ENCODE peak calls at places on chromosomes 4 and X, in eight cellular contexts. One of them, this sample, is unnamed.

GRCh38 chr4:87819281-87819919 is 13.4 kb upstream of the MEPE start:
- DNase-seq in HepG2: peak; percentile 9
- DNase-seq in GM12891: no peak
- DNase-seq in right lobe of liver: no peak
- DNase-seq in lower leg skin: no peak
- DNase-seq in GM12878: no peak
- DNase-seq in NB4: no peak
- DNase-seq in prostate gland: no peak
- DNase-seq in this sample: no peak

GRCh38 chrX:137574784-137575298 is 8.9 kb downstream of the ZIC3 start:
- DNase-seq in right lobe of liver: no peak
- DNase-seq in NB4: no peak
- DNase-seq in prostate gland: no peak
- DNase-seq in GM12891: no peak
- DNase-seq in lower leg skin: no peak
- DNase-seq in HepG2: no peak
- DNase-seq in GM12878: no peak
- DNase-seq in this sample: no peak

GRCh38 chrX:57241967-57242366 is 44.5 kb upstream of the FAAH2 start:
- DNase-seq in HepG2: no peak
- DNase-seq in GM12878: no peak
- DNase-seq in prostate gland: no peak
- DNase-seq in GM12891: no peak
- DNase-seq in NB4: no peak
- DNase-seq in lower leg skin: no peak
- DNase-seq in right lobe of liver: peak; percentile 15
- DNase-seq in this sample: no peak

GRCh38 chr4:145842224-145842887 is 96.3 kb downstream of the ZNF827 start:
- DNase-seq in prostate gland: no peak
- DNase-seq in GM12891: no peak
- DNase-seq in GM12878: no peak
- DNase-seq in NB4: no peak
- DNase-seq in HepG2: no peak
- DNase-seq in right lobe of liver: no peak
- DNase-seq in lower leg skin: no peak
- DNase-seq in this sample: no peak

GRCh38 chr4:74934822-74935326 is 2.0 kb downstream of the PARM1 start:
- DNase-seq in lower leg skin: no peak
- DNase-seq in prostate gland: no peak
- DNase-seq in HepG2: no peak
- DNase-seq in NB4: no peak
- DNase-seq in right lobe of liver: no peak
- DNase-seq in GM12891: no peak
- DNase-seq in GM12878: no peak
- DNase-seq in this sample: no peak

GRCh38 chrX:3094261-3094660 is 53.0 kb downstream of the ARSF start:
- DNase-seq in lower leg skin: no peak
- DNase-seq in prostate gland: no peak
- DNase-seq in GM12891: no peak
- DNase-seq in NB4: no peak
- DNase-seq in right lobe of liver: no peak
- DNase-seq in GM12878: no peak
- DNase-seq in HepG2: no peak
- DNase-seq in this sample: no peak

GRCh38 chr4:173195132-173195531 is 26.5 kb downstream of the GALNT7 start:
- DNase-seq in NB4: no peak
- DNase-seq in HepG2: no peak
- DNase-seq in prostate gland: no peak
- DNase-seq in right lobe of liver: no peak
- DNase-seq in GM12891: no peak
- DNase-seq in GM12878: no peak
- DNase-seq in lower leg skin: no peak
- DNase-seq in this sample: no peak

GRCh38 chrX:487836-488235 is 101.1 kb upstream of the PPP2R3B start:
- DNase-seq in prostate gland: no peak
- DNase-seq in right lobe of liver: no peak
- DNase-seq in HepG2: no peak
- DNase-seq in NB4: no peak
- DNase-seq in GM12891: no peak
- DNase-seq in GM12878: no peak
- DNase-seq in lower leg skin: no peak
- DNase-seq in this sample: no peak

GRCh38 chr4:83629945-83630684 is 94.2 kb downstream of the GPAT3 start:
- DNase-seq in prostate gland: no peak
- DNase-seq in right lobe of liver: no peak
- DNase-seq in lower leg skin: peak; percentile 48
- DNase-seq in GM12878: no peak
- DNase-seq in HepG2: no peak
- DNase-seq in NB4: peak; percentile 96
- DNase-seq in GM12891: no peak
- DNase-seq in this sample: no peak

GRCh38 chr4:183658362-183659028 is 490 bp downstream of the RWDD4 start:
- DNase-seq in prostate gland: no peak
- DNase-seq in lower leg skin: no peak
- DNase-seq in GM12891: peak; percentile 27
- DNase-seq in GM12878: no peak
- DNase-seq in HepG2: peak; percentile 37
- DNase-seq in NB4: peak; percentile 40
- DNase-seq in right lobe of liver: peak; percentile 70
- DNase-seq in this sample: no peak

GRCh38 chr4:184489771-184490170 is 15.4 kb upstream of the IRF2 start:
- DNase-seq in HepG2: no peak
- DNase-seq in GM12891: no peak
- DNase-seq in GM12878: no peak
- DNase-seq in prostate gland: no peak
- DNase-seq in lower leg skin: no peak
- DNase-seq in right lobe of liver: no peak
- DNase-seq in NB4: no peak
- DNase-seq in this sample: no peak

GRCh38 chrX:40140706-40141499 is 43.1 kb upstream of the BCOR start:
- DNase-seq in GM12878: no peak
- DNase-seq in HepG2: peak; percentile 56
- DNase-seq in NB4: no peak
- DNase-seq in GM12891: no peak
- DNase-seq in prostate gland: no peak
- DNase-seq in right lobe of liver: peak; percentile 65
- DNase-seq in lower leg skin: no peak
- DNase-seq in this sample: no peak

GRCh38 chr4:42627887-42628646 is 28.8 kb downstream of the ATP8A1 start:
- DNase-seq in GM12891: no peak
- DNase-seq in GM12878: peak; percentile 97
- DNase-seq in HepG2: no peak
- DNase-seq in right lobe of liver: no peak
- DNase-seq in prostate gland: no peak
- DNase-seq in NB4: peak; percentile 64
- DNase-seq in lower leg skin: no peak
- DNase-seq in this sample: no peak

GRCh38 chr4:119209077-119209476 is 3.4 kb upstream of the USP53 start:
- DNase-seq in prostate gland: no peak
- DNase-seq in GM12878: no peak
- DNase-seq in GM12891: no peak
- DNase-seq in NB4: peak; percentile 73
- DNase-seq in right lobe of liver: no peak
- DNase-seq in lower leg skin: peak; percentile 46
- DNase-seq in HepG2: peak; percentile 18
- DNase-seq in this sample: no peak

GRCh38 chr4:2742081-2742822 is 13.9 kb downstream of the TNIP2 start:
- DNase-seq in GM12891: no peak
- DNase-seq in HepG2: no peak
- DNase-seq in GM12878: no peak
- DNase-seq in NB4: no peak
- DNase-seq in prostate gland: no peak
- DNase-seq in lower leg skin: no peak
- DNase-seq in right lobe of liver: peak; percentile 43
- DNase-seq in this sample: no peak

GRCh38 chr4:5708171-5708828 is at the start of gene EVC2:
- DNase-seq in HepG2: no peak
- DNase-seq in prostate gland: peak; percentile 65
- DNase-seq in lower leg skin: no peak
- DNase-seq in right lobe of liver: no peak
- DNase-seq in GM12891: peak; percentile 42
- DNase-seq in GM12878: no peak
- DNase-seq in NB4: no peak
- DNase-seq in this sample: no peak

GRCh38 chr4:55637272-55637820 is 1.2 kb upstream of the NMU start:
- DNase-seq in NB4: no peak
- DNase-seq in right lobe of liver: no peak
- DNase-seq in GM12878: no peak
- DNase-seq in lower leg skin: no peak
- DNase-seq in GM12891: no peak
- DNase-seq in prostate gland: no peak
- DNase-seq in HepG2: no peak
- DNase-seq in this sample: no peak

GRCh38 chr4:145538636-145539035 is 57.0 kb downstream of the SMAD1 start:
- DNase-seq in NB4: no peak
- DNase-seq in GM12878: no peak
- DNase-seq in HepG2: no peak
- DNase-seq in lower leg skin: no peak
- DNase-seq in right lobe of liver: no peak
- DNase-seq in prostate gland: no peak
- DNase-seq in GM12891: no peak
- DNase-seq in this sample: no peak

GRCh38 chr4:6926681-6927478 is 17.3 kb downstream of the TBC1D14 start:
- DNase-seq in GM12878: no peak
- DNase-seq in lower leg skin: peak; percentile 63
- DNase-seq in GM12891: no peak
- DNase-seq in HepG2: peak; percentile 96
- DNase-seq in right lobe of liver: peak; percentile 92
- DNase-seq in prostate gland: peak; percentile 71
- DNase-seq in NB4: peak; percentile 66
- DNase-seq in this sample: no peak

GRCh38 chr4:89410687-89411086 is 103.1 kb upstream of the GPRIN3 start:
- DNase-seq in HepG2: no peak
- DNase-seq in NB4: no peak
- DNase-seq in prostate gland: no peak
- DNase-seq in right lobe of liver: no peak
- DNase-seq in GM12878: no peak
- DNase-seq in GM12891: no peak
- DNase-seq in lower leg skin: no peak
- DNase-seq in this sample: no peak

GRCh38 chr4:153291562-153291961 is 52.9 kb upstream of the MND1 start:
- DNase-seq in HepG2: no peak
- DNase-seq in right lobe of liver: no peak
- DNase-seq in GM12878: no peak
- DNase-seq in prostate gland: no peak
- DNase-seq in GM12891: no peak
- DNase-seq in lower leg skin: no peak
- DNase-seq in NB4: no peak
- DNase-seq in this sample: no peak

DNA sequence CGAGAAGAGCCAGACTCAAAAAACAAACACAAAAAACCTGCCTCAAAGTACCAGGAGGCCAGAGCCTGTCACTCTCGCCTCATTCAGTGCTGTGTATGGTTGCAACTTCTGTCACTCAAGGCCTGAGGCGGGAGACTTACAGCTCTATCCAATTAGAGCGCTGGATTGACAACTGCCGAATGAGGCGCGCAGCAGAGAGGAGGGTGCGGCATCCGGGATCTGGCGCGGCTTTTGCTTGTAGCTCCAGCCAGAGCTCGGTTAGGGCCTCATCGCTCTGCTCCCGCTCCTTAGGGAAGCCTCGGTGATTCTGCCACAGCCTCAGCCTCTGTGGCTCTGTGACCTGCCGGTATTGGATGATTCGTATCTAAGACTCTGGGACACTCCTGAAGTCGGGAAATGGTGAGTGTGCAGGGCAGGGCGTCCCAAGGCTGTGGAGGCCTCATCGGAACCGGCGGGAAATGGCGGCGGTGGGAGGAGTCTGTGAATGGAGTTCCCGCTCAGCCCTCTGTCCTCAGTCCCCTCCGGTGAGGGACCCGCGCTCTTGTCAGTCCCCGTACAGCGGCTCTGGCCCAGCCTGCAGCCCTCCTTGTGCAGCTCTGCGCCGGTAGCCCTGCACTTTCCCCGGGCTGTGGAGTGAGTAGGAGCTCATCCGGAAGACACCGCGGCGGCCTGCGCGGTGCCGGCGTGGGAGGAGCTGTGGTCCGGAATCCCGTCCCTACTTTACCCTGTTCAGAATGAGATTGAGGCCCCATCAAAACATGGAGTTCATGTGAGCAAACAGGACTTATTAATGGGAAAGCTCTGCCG is at the start of gene ZNF718:
- DNase-seq in HepG2: no peak
- DNase-seq in GM12891: peak; percentile 76
- DNase-seq in NB4: peak; percentile 98
- DNase-seq in GM12878: peak; percentile 95
- DNase-seq in right lobe of liver: peak; percentile 94
- DNase-seq in prostate gland: peak; percentile 95
- DNase-seq in lower leg skin: peak; percentile 94
- DNase-seq in this sample: peak; percentile 65
- TF ChIP-seq POLR2A in HepG2: no peak
- TF ChIP-seq POLR2A in GM12891: peak; percentile 95
- TF ChIP-seq POLR2A in NB4: peak; percentile 90
- TF ChIP-seq POLR2A in GM12878: peak; percentile 92
- TF ChIP-seq POLR2A in right lobe of liver: peak; percentile 82
- TF ChIP-seq POLR2A in prostate gland: peak; percentile 79
- TF ChIP-seq POLR2A in lower leg skin: no peak
- TF ChIP-seq POLR2A in this sample: peak; percentile 77

GRCh38 chr4:86593726-86594558 is at the start of gene PTPN13:
- DNase-seq in right lobe of liver: peak; percentile 92
- DNase-seq in GM12891: peak; percentile 74
- DNase-seq in lower leg skin: peak; percentile 95
- DNase-seq in prostate gland: peak; percentile 99
- DNase-seq in HepG2: peak; percentile 42
- DNase-seq in NB4: peak; percentile 99
- DNase-seq in GM12878: peak; percentile 84
- DNase-seq in this sample: peak; percentile 45
- TF ChIP-seq POLR2A in right lobe of liver: peak; percentile 45
- TF ChIP-seq POLR2A in GM12891: peak; percentile 79
- TF ChIP-seq POLR2A in lower leg skin: no peak
- TF ChIP-seq POLR2A in prostate gland: peak; percentile 96
- TF ChIP-seq POLR2A in HepG2: no peak
- TF ChIP-seq POLR2A in NB4: peak; percentile 72
- TF ChIP-seq POLR2A in GM12878: peak; percentile 79
- TF ChIP-seq POLR2A in this sample: peak; percentile 93

GRCh38 chr4:38099908-38100407 is 139.8 kb downstream of the PTTG2 start:
- DNase-seq in right lobe of liver: no peak
- DNase-seq in HepG2: no peak
- DNase-seq in prostate gland: no peak
- DNase-seq in NB4: no peak
- DNase-seq in GM12878: no peak
- DNase-seq in GM12891: no peak
- DNase-seq in lower leg skin: no peak
- DNase-seq in this sample: no peak
- TF ChIP-seq POLR2A in right lobe of liver: no peak
- TF ChIP-seq POLR2A in HepG2: no peak
- TF ChIP-seq POLR2A in prostate gland: no peak
- TF ChIP-seq POLR2A in NB4: no peak
- TF ChIP-seq POLR2A in GM12878: no peak
- TF ChIP-seq POLR2A in GM12891: no peak
- TF ChIP-seq POLR2A in lower leg skin: no peak
- TF ChIP-seq POLR2A in this sample: no peak

DNA sequence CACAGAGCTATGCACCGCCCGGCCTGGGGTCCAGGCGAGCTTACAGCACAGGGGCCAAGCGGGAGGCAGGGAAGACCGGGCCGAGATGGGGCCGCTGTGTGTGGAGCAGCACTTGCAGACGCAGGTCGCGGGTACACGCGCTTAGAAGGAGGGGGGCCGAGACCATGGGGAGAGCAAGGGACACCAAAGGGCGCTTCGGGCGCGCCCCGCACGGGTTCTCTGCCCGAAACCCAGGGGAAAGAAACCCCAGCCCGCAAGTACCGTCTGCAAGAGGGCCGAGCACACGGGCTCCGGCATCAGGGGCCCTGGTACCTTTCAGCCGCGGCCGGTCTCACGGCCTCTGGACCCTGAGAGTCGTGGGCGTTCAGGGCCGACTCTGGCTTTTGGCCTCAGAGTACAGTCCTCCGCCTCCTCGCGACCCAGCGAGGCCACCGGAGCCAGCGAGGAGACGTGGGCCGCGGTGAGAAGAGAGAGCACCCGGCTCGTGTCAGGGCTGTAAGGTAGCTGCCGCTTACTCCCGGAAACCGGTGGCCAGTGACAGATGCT is 337 bp downstream of the EOLA2 start:
- DNase-seq in GM12878: no peak
- DNase-seq in lower leg skin: no peak
- DNase-seq in right lobe of liver: no peak
- DNase-seq in HepG2: no peak
- DNase-seq in GM12891: no peak
- DNase-seq in prostate gland: no peak
- DNase-seq in NB4: peak; percentile 27
- DNase-seq in this sample: no peak
- TF ChIP-seq POLR2A in GM12878: peak; percentile 88
- TF ChIP-seq POLR2A in lower leg skin: no peak
- TF ChIP-seq POLR2A in right lobe of liver: peak; percentile 65
- TF ChIP-seq POLR2A in HepG2: peak; percentile 67
- TF ChIP-seq POLR2A in GM12891: peak; percentile 81
- TF ChIP-seq POLR2A in prostate gland: no peak
- TF ChIP-seq POLR2A in NB4: no peak
- TF ChIP-seq POLR2A in this sample: no peak

This sample was measured in esophagus squamous epithelium.